ENCODE peak calls at places on chromosomes 3 and 15, in five cellular contexts. B is CD8-positive, alpha-beta T cell; E is right cardiac atrium; S is lower lobe of right lung; Q is psoas muscle. Z is an unnamed sample. For H3K27me3, the result is how much of the 10 kb centered on the place peaks cover.

GRCh38 chr3:37243811-37244748 is 69.7 kb upstream of the LRRFIP2 start:
- DNase-seq in B (no peak), E (peak), S (peak), Q (peak), Z (peak)

GRCh38 chr3:11118181-11118682 is 36.1 kb upstream of the HRH1 start:
- DNase-seq in B (no peak), E (no peak), S (no peak), Q (no peak), Z (no peak)

GRCh38 chr3:52682016-52682415 is 3.7 kb downstream of the PBRM1 start:
- DNase-seq in B (no peak), E (no peak), S (no peak), Q (no peak), Z (no peak)

GRCh38 chr15:57422113-57422754 is 45.9 kb downstream of the CGNL1 start:
- DNase-seq in B (no peak), E (no peak), S (no peak), Q (no peak), Z (no peak)

GRCh38 chr3:49133226-49133951 is 539 bp upstream of the LAMB2 start:
- DNase-seq in B (no peak), E (peak), S (peak), Q (peak), Z (peak)

GRCh38 chr3:137039570-137039969 is 81.8 kb downstream of the IL20RB start:
- DNase-seq in B (no peak), E (no peak), S (no peak), Q (no peak), Z (no peak)

GRCh38 chr3:160929595-160929994 is 173.6 kb downstream of the PPM1L start:
- DNase-seq in B (no peak), E (peak), S (no peak), Q (peak), Z (no peak)

GRCh38 chr3:107994181-107994580 is 96.7 kb downstream of the CD47 start:
- DNase-seq in B (no peak), E (no peak), S (no peak), Q (no peak), Z (no peak)

GRCh38 chr3:78734048-78734637 is 1033.7 kb downstream of the ROBO1 start:
- DNase-seq in B (no peak), E (no peak), S (no peak), Q (no peak), Z (no peak)

GRCh38 chr15:64950888-64951287 is 38.8 kb downstream of the SPG21 start:
- DNase-seq in B (no peak), E (no peak), S (no peak), Q (no peak), Z (no peak)

GRCh38 chr3:155792532-155792931 is 13.5 kb downstream of the C3orf33 start:
- DNase-seq in B (no peak), E (no peak), S (no peak), Q (no peak), Z (no peak)

GRCh38 chr3:158738653-158739052 is 6.4 kb upstream of the RARRES1 start:
- DNase-seq in B (no peak), E (no peak), S (no peak), Q (no peak), Z (no peak)

GRCh38 chr15:40338921-40339620 is 1.7 kb downstream of the CCDC9B start:
- DNase-seq in B (no peak), E (peak), S (no peak), Q (peak), Z (peak)

GRCh38 chr3:158718490-158719170 is 13.6 kb downstream of the RARRES1 start:
- DNase-seq in B (no peak), E (no peak), S (no peak), Q (no peak), Z (no peak)

GRCh38 chr15:56124391-56124790 is 119.3 kb downstream of the RFX7 start:
- DNase-seq in B (no peak), E (no peak), S (no peak), Q (no peak), Z (no peak)

GRCh38 chr3:14900881-14901873 is 46.2 kb upstream of the NR2C2 start:
- DNase-seq in B (no peak), E (no peak), S (no peak), Q (no peak), Z (no peak)

GRCh38 chr15:100928632-100929280 is 9.6 kb downstream of the LRRK1 start:
- DNase-seq in B (no peak), E (no peak), S (no peak), Q (no peak), Z (no peak)

GRCh38 chr3:141039573-141039972 is 11.6 kb upstream of the SPSB4 start:
- DNase-seq in B (no peak), E (no peak), S (no peak), Q (no peak), Z (no peak)

GRCh38 chr3:4680227-4680691 is 187.1 kb downstream of the ITPR1 start:
- DNase-seq in B (no peak), E (no peak), S (no peak), Q (no peak), Z (no peak)

GRCh38 chr15:57640935-57641682 is 49.4 kb downstream of the MYZAP start:
- DNase-seq in B (no peak), E (no peak), S (no peak), Q (no peak), Z (no peak)

GRCh38 chr15:80049046-80049445 is 10.4 kb upstream of the ZFAND6 start:
- DNase-seq in B (no peak), E (no peak), S (no peak), Q (no peak), Z (no peak)

GRCh38 chr3:54251705-54252104 is 129.4 kb downstream of the CACNA2D3 start:
- DNase-seq in B (no peak), E (no peak), S (no peak), Q (no peak), Z (no peak)

GRCh38 chr3:157793745-157794144 is 290.5 kb upstream of the VEPH1 start:
- DNase-seq in B (no peak), E (peak), S (no peak), Q (no peak), Z (no peak)

GRCh38 chr15:67836477-67836876 is 3.4 kb downstream of the RNU6-1 start:
- DNase-seq in B (no peak), E (peak), S (no peak), Q (peak), Z (no peak)

GRCh38 chr15:76078285-76078863 is 18.6 kb downstream of the TMEM266 start:
- DNase-seq in B (no peak), E (no peak), S (no peak), Q (no peak), Z (no peak)

GRCh38 chr3:29764603-29765254 is 483.9 kb downstream of the RBMS3 start:
- DNase-seq in B (no peak), E (no peak), S (no peak), Q (no peak), Z (no peak)

DNA sequence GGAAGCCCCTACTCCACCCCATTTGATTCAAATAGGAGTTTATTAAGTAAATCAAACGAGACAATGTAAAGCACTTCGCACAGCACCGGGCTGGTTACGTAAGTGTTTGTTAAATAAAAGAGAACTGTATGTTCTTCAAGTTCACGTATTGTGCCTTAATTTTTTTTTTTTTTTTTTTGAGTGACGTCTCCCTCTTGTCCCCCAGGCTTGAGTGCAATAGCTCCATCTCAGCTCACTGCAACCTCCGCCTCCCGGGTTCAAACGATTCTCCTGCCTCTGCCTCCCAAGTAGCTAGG is 1.3 kb upstream of the WWTR1 start:
- DNase-seq in B (no peak), E (peak), S (peak), Q (no peak), Z (no peak)
- H3K4me3 ChIP-seq in B (no peak), E (peak), S (peak), Q (peak), Z (peak)

GRCh38 chr3:170734043-170734736 is 135.8 kb downstream of the RPL22L1 start:
- DNase-seq in B (no peak), E (no peak), S (no peak), Q (no peak), Z (no peak)
- H3K27ac ChIP-seq in B (no peak), E (no peak), S (no peak), Q (no peak), Z (no peak)

GRCh38 chr15:59169337-59169736 is 37.3 kb upstream of the LDHAL6B start:
- DNase-seq in B (no peak), E (no peak), S (no peak), Q (no peak), Z (peak)

GRCh38 chr15:59166156-59166555 is 40.5 kb upstream of the LDHAL6B start:
- DNase-seq in B (no peak), E (no peak), S (no peak), Q (no peak), Z (no peak)

GRCh38 chr15:59170295-59170881 is 36.3 kb upstream of the LDHAL6B start:
- DNase-seq in B (no peak), E (peak), S (peak), Q (peak), Z (peak)

GRCh38 chr15:59166601-59167265 is 39.9 kb upstream of the LDHAL6B start:
- DNase-seq in B (no peak), E (no peak), S (no peak), Q (no peak), Z (no peak)

DNA sequence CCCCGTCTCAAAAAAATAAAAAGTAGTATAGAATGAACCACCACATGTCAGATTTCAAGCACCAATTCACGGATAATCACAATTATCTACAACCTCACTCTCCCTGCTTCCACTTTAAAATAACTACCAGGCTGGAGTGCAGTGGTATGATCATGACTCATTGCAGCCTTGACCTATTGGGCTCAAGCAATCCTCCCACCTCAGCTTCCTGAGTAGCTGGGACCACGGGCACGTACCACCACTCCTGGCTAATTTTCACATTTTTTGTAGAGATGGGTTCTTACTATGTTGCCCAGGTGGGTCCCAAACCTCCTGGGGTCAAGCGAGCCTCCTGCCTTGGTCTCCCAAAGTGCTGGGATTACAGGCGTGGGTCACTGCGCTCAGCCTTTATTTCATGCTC is 38.1 kb upstream of the LDHAL6B start:
- DNase-seq in B (no peak), E (no peak), S (no peak), Q (no peak), Z (no peak)
- H3K27me3 ChIP-seq in B (under half), E (under half), S (under half), Q (under half), Z (under half)

GRCh38 chr15:38252481-38253311 is at the start of gene SPRED1:
- DNase-seq in B (no peak), E (peak), S (peak), Q (peak), Z (peak)
- H3K4me3 ChIP-seq in B (peak), E (peak), S (peak), Q (peak), Z (peak)

GRCh38 chr3:150738688-150739087 is 24.3 kb downstream of the SIAH2 start:
- DNase-seq in B (no peak), E (no peak), S (no peak), Q (no peak), Z (no peak)
- H3K27ac ChIP-seq in B (no peak), E (no peak), S (no peak), Q (no peak), Z (no peak)

Z was measured in ascending aorta.